ENCODE peak calls at places on chromosomes 13 and 19, in six cellular contexts. E, D, Z, P, M and F are unnamed samples.

GRCh38 chr13:28530729-28531194 is 35.8 kb upstream of the FLT1 start:
- DNase-seq in P (no peak), D (no peak), M (peak), E (no peak), Z (no peak), F (no peak)

GRCh38 chr13:80030491-80030890 is 310.4 kb downstream of the SPRY2 start:
- DNase-seq in D (no peak), P (peak), M (peak), Z (no peak), E (no peak), F (no peak)

GRCh38 chr13:52348983-52349780 is 56.8 kb downstream of the THSD1 start:
- DNase-seq in D (no peak), M (peak), Z (peak), E (no peak), P (no peak), F (peak)

GRCh38 chr13:76764916-76765315 is 121.3 kb downstream of the KCTD12 start:
- DNase-seq in P (no peak), M (no peak), D (no peak), Z (no peak), E (no peak), F (no peak)

GRCh38 chr13:98019186-98019585 is 65.7 kb downstream of the IPO5 start:
- DNase-seq in Z (no peak), M (no peak), E (no peak), D (no peak), P (no peak), F (no peak)

GRCh38 chr13:28181413-28181812 is 43.1 kb downstream of the PAN3 start:
- DNase-seq in D (no peak), E (no peak), M (no peak), Z (no peak), P (no peak), F (no peak)

GRCh38 chr19:16660763-16661479 is at the start of gene TMEM38A:
- DNase-seq in Z (peak), D (peak), P (peak), M (peak), E (peak), F (peak)

GRCh38 chr13:107843281-107843680 is 372.1 kb downstream of the LIG4 start:
- DNase-seq in M (no peak), P (no peak), E (no peak), D (no peak), Z (no peak), F (no peak)

GRCh38 chr13:108551674-108552073 is 77.7 kb upstream of the MYO16 start:
- DNase-seq in M (no peak), E (no peak), D (no peak), P (no peak), Z (no peak), F (no peak)

GRCh38 chr13:51638497-51638871 is 54.2 kb downstream of the WDFY2 start:
- DNase-seq in E (no peak), D (no peak), Z (no peak), P (no peak), M (no peak), F (no peak)

GRCh38 chr13:103976371-103976770 is 910.2 kb upstream of the SLC10A2 start:
- DNase-seq in P (no peak), D (no peak), E (no peak), M (peak), Z (no peak), F (no peak)

GRCh38 chr13:77184455-77184854 is 142.4 kb downstream of the MYCBP2 start:
- DNase-seq in P (no peak), D (no peak), M (no peak), Z (peak), E (no peak), F (peak)

GRCh38 chr19:54906819-54907218 is 871 bp downstream of the NCR1 start:
- DNase-seq in M (no peak), Z (no peak), P (no peak), E (no peak), D (no peak), F (no peak)

GRCh38 chr19:53549354-53549753 is 11.4 kb downstream of the ZNF331 start:
- DNase-seq in M (no peak), Z (no peak), P (no peak), E (peak), D (no peak), F (no peak)

GRCh38 chr19:50252111-50252886 is 48.9 kb downstream of the MYH14 start:
- DNase-seq in M (peak), D (no peak), Z (peak), P (no peak), E (peak), F (peak)

GRCh38 chr19:7467009-7467989 is 21.5 kb downstream of the PEX11G start:
- DNase-seq in P (no peak), D (no peak), Z (no peak), E (peak), M (no peak), F (no peak)

GRCh38 chr13:98843482-98843877 is 91.0 kb upstream of the SLC15A1 start:
- DNase-seq in P (no peak), E (no peak), M (no peak), Z (no peak), D (no peak), F (no peak)

GRCh38 chr13:49213997-49214916 is 5.9 kb upstream of the MLNR start:
- DNase-seq in E (no peak), M (no peak), P (no peak), D (no peak), Z (no peak), F (no peak)

GRCh38 chr19:39237200-39238184 is 7.3 kb downstream of the IFNL3 start:
- DNase-seq in M (peak), D (peak), Z (peak), P (no peak), E (peak), F (peak)

GRCh38 chr13:109355875-109356428 is 430.4 kb downstream of the IRS2 start:
- DNase-seq in M (no peak), E (no peak), D (no peak), P (no peak), Z (no peak), F (no peak)